ENCODE peak calls at places on chromosomes 16 and 17, in nine cellular contexts. One of them, this sample, is unnamed.

GRCh38 chr17:49815761-49816281 is 27.3 kb downstream of the KAT7 start:
- DNase-seq in IMR-90: no peak
- DNase-seq in foreskin fibroblast: no peak
- DNase-seq in epithelial cell of esophagus: peak
- DNase-seq in brain microvascular endothelial cell: no peak
- DNase-seq in AG09309: no peak
- DNase-seq in cardiac fibroblast: no peak
- DNase-seq in astrocyte: no peak
- DNase-seq in kidney epithelial cell: no peak
- DNase-seq in this sample: no peak

GRCh38 chr17:10042589-10043244 is 137.6 kb upstream of the RCVRN start:
- DNase-seq in foreskin fibroblast: no peak
- DNase-seq in cardiac fibroblast: no peak
- DNase-seq in IMR-90: no peak
- DNase-seq in astrocyte: no peak
- DNase-seq in kidney epithelial cell: no peak
- DNase-seq in brain microvascular endothelial cell: no peak
- DNase-seq in AG09309: no peak
- DNase-seq in epithelial cell of esophagus: no peak
- DNase-seq in this sample: no peak

GRCh38 chr16:1338119-1338730 is 4.8 kb downstream of the BAIAP3 start:
- DNase-seq in cardiac fibroblast: no peak
- DNase-seq in foreskin fibroblast: no peak
- DNase-seq in astrocyte: no peak
- DNase-seq in IMR-90: no peak
- DNase-seq in AG09309: no peak
- DNase-seq in epithelial cell of esophagus: peak
- DNase-seq in brain microvascular endothelial cell: no peak
- DNase-seq in kidney epithelial cell: no peak
- DNase-seq in this sample: no peak

GRCh38 chr17:39092672-39093250 is 58.7 kb downstream of the PLXDC1 start:
- DNase-seq in astrocyte: no peak
- DNase-seq in brain microvascular endothelial cell: no peak
- DNase-seq in IMR-90: no peak
- DNase-seq in cardiac fibroblast: no peak
- DNase-seq in AG09309: no peak
- DNase-seq in epithelial cell of esophagus: no peak
- DNase-seq in kidney epithelial cell: no peak
- DNase-seq in foreskin fibroblast: no peak
- DNase-seq in this sample: no peak

GRCh38 chr17:40791808-40792436 is 7.8 kb downstream of the KRT28 start:
- DNase-seq in brain microvascular endothelial cell: peak
- DNase-seq in cardiac fibroblast: peak
- DNase-seq in epithelial cell of esophagus: peak
- DNase-seq in IMR-90: peak
- DNase-seq in kidney epithelial cell: peak
- DNase-seq in foreskin fibroblast: peak
- DNase-seq in AG09309: no peak
- DNase-seq in astrocyte: peak
- DNase-seq in this sample: no peak

GRCh38 chr17:16877102-16877501 is 94.8 kb downstream of the TNFRSF13B start:
- DNase-seq in astrocyte: no peak
- DNase-seq in brain microvascular endothelial cell: no peak
- DNase-seq in cardiac fibroblast: peak
- DNase-seq in kidney epithelial cell: no peak
- DNase-seq in IMR-90: no peak
- DNase-seq in foreskin fibroblast: peak
- DNase-seq in epithelial cell of esophagus: peak
- DNase-seq in AG09309: no peak
- DNase-seq in this sample: no peak

GRCh38 chr17:47999612-48000011 is 28.7 kb downstream of the CDK5RAP3 start:
- DNase-seq in cardiac fibroblast: peak
- DNase-seq in epithelial cell of esophagus: peak
- DNase-seq in kidney epithelial cell: no peak
- DNase-seq in astrocyte: peak
- DNase-seq in IMR-90: peak
- DNase-seq in foreskin fibroblast: peak
- DNase-seq in brain microvascular endothelial cell: no peak
- DNase-seq in AG09309: peak
- DNase-seq in this sample: no peak

GRCh38 chr17:68085751-68086445 is 50.4 kb downstream of the KPNA2 start:
- DNase-seq in cardiac fibroblast: no peak
- DNase-seq in epithelial cell of esophagus: no peak
- DNase-seq in brain microvascular endothelial cell: no peak
- DNase-seq in kidney epithelial cell: no peak
- DNase-seq in IMR-90: no peak
- DNase-seq in foreskin fibroblast: peak
- DNase-seq in AG09309: no peak
- DNase-seq in astrocyte: no peak
- DNase-seq in this sample: no peak

GRCh38 chr16:88973007-88973410 is 4.0 kb downstream of the CBFA2T3 start:
- DNase-seq in IMR-90: no peak
- DNase-seq in AG09309: no peak
- DNase-seq in epithelial cell of esophagus: no peak
- DNase-seq in foreskin fibroblast: no peak
- DNase-seq in astrocyte: no peak
- DNase-seq in kidney epithelial cell: no peak
- DNase-seq in cardiac fibroblast: no peak
- DNase-seq in brain microvascular endothelial cell: no peak
- DNase-seq in this sample: no peak

GRCh38 chr17:17495448-17496188 is 577 bp downstream of the RASD1 start:
- DNase-seq in foreskin fibroblast: peak
- DNase-seq in kidney epithelial cell: no peak
- DNase-seq in cardiac fibroblast: no peak
- DNase-seq in epithelial cell of esophagus: peak
- DNase-seq in brain microvascular endothelial cell: peak
- DNase-seq in IMR-90: peak
- DNase-seq in AG09309: no peak
- DNase-seq in astrocyte: peak
- DNase-seq in this sample: no peak

DNA sequence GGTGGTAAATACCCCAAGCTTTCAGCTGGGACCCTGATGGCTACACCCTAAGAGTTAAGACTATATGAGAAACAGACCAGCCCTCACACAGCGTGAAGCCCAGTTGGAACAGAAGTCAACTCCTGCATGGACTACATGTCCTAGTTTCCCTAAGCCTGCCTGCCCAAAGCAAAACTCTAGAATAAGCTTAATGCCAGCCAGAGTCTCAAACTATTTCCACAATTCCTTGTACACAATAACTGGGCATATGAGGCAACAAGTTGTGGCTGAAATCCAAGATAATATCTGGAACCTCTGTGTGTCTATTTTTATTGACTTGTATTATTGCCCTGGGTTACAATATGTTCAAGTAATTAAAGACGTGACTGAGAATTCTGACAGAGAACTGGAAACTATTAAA is 19.4 kb downstream of the MYH10 start:
- DNase-seq in brain microvascular endothelial cell: peak
- DNase-seq in epithelial cell of esophagus: no peak
- DNase-seq in cardiac fibroblast: peak
- DNase-seq in AG09309: peak
- DNase-seq in foreskin fibroblast: peak
- DNase-seq in kidney epithelial cell: no peak
- DNase-seq in IMR-90: no peak
- DNase-seq in astrocyte: no peak
- DNase-seq in this sample: no peak
- H3K4me3 ChIP-seq in brain microvascular endothelial cell: no peak
- H3K4me3 ChIP-seq in epithelial cell of esophagus: no peak
- H3K4me3 ChIP-seq in cardiac fibroblast: no peak
- H3K4me3 ChIP-seq in AG09309: no peak
- H3K4me3 ChIP-seq in foreskin fibroblast: peak
- H3K4me3 ChIP-seq in kidney epithelial cell: no peak
- H3K4me3 ChIP-seq in IMR-90: no peak
- H3K4me3 ChIP-seq in astrocyte: no peak
- H3K4me3 ChIP-seq in this sample: no peak

DNA sequence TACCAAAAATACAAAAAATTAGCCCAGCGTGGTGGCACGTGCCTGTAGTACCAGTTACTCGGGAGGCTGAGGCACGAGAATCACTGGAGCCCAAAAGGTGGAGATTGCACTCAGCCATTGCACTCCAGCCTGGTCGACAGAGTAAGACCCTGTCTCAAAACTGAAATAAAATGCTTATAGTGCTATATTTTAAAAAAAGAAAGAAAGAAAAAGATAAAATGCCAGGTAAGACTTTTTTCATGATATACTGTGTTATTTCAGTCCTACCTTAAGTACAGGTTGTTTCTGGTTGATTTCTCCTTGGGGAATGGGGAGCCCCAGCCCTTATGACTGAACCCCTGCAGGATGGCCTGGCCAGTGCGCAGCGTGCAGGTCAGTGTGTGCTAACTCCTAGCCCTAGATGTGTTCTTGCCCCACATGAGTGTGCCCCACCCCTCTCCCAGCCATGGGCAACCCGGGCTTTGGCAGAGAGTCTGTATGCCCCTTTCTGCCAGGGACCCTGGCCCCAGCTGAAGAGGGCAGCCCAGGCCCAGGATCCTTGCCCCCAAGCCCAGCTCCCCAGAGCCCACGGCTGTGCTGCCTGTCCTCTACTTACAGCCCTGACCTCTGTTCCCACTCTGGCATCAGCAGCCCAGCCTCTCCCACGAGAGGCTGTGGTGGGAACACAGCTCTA is 1.3 kb downstream of the CNGB1 start:
- DNase-seq in kidney epithelial cell: no peak
- DNase-seq in cardiac fibroblast: no peak
- DNase-seq in astrocyte: no peak
- DNase-seq in foreskin fibroblast: no peak
- DNase-seq in epithelial cell of esophagus: no peak
- DNase-seq in IMR-90: no peak
- DNase-seq in brain microvascular endothelial cell: no peak
- DNase-seq in AG09309: no peak
- DNase-seq in this sample: no peak
- TF ChIP-seq CTCF in kidney epithelial cell: no peak
- TF ChIP-seq CTCF in cardiac fibroblast: no peak
- TF ChIP-seq CTCF in astrocyte: no peak
- TF ChIP-seq CTCF in foreskin fibroblast: no peak
- TF ChIP-seq CTCF in epithelial cell of esophagus: no peak
- TF ChIP-seq CTCF in IMR-90: no peak
- TF ChIP-seq CTCF in brain microvascular endothelial cell: no peak
- TF ChIP-seq CTCF in AG09309: no peak
- TF ChIP-seq CTCF in this sample: no peak

GRCh38 chr16:74169687-74170522 is 126.7 kb upstream of the PSMD7 start:
- DNase-seq in epithelial cell of esophagus: no peak
- DNase-seq in astrocyte: no peak
- DNase-seq in kidney epithelial cell: no peak
- DNase-seq in foreskin fibroblast: peak
- DNase-seq in cardiac fibroblast: peak
- DNase-seq in brain microvascular endothelial cell: peak
- DNase-seq in AG09309: no peak
- DNase-seq in IMR-90: peak
- DNase-seq in this sample: no peak
- H3K4me3 ChIP-seq in epithelial cell of esophagus: no peak
- H3K4me3 ChIP-seq in astrocyte: no peak
- H3K4me3 ChIP-seq in kidney epithelial cell: no peak
- H3K4me3 ChIP-seq in foreskin fibroblast: peak
- H3K4me3 ChIP-seq in cardiac fibroblast: peak
- H3K4me3 ChIP-seq in brain microvascular endothelial cell: peak
- H3K4me3 ChIP-seq in AG09309: no peak
- H3K4me3 ChIP-seq in IMR-90: peak
- H3K4me3 ChIP-seq in this sample: peak

DNA sequence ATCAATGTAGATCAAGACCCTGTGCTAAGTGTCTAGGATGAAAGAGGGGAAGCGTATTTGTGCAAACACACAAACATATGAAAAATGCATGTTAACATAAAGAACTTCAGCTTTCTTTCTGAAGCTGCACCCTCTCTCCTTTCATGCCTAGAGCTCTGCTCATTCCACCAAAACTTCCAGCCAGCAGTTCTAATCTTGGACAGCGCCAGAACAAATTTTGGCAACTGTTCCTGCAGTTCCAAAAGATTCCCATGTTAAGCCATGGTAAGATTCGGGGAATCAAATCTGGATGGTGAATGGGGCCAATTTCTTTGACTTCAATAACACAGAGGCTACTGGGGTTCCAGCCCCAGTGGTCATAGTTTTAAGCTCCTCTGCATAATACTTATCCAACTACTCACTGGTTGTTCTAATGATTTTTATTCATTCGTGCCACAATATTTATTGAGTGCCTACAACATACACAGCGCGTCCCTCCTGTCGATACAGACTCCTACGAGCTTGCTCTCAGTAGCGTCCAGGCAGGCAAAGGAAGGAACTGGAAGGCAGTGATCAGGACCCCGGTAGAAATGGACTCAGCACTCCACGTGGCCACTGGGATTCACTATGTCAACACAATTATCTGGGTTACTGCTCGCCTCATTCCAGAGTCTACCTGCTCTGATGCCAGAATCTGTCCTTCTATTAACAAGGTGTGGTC is 71.7 kb downstream of the ZFHX3 start:
- DNase-seq in kidney epithelial cell: no peak
- DNase-seq in foreskin fibroblast: no peak
- DNase-seq in brain microvascular endothelial cell: no peak
- DNase-seq in IMR-90: no peak
- DNase-seq in epithelial cell of esophagus: no peak
- DNase-seq in astrocyte: no peak
- DNase-seq in AG09309: no peak
- DNase-seq in cardiac fibroblast: no peak
- DNase-seq in this sample: no peak
- TF ChIP-seq CTCF in kidney epithelial cell: no peak
- TF ChIP-seq CTCF in foreskin fibroblast: no peak
- TF ChIP-seq CTCF in brain microvascular endothelial cell: no peak
- TF ChIP-seq CTCF in IMR-90: no peak
- TF ChIP-seq CTCF in epithelial cell of esophagus: no peak
- TF ChIP-seq CTCF in astrocyte: no peak
- TF ChIP-seq CTCF in AG09309: no peak
- TF ChIP-seq CTCF in cardiac fibroblast: no peak
- TF ChIP-seq CTCF in this sample: no peak

This sample was measured in epithelial cell of proximal tubule.